ENCODE peak calls at places on chromosomes 1 and 21, in five cellular contexts. L, M, S, B and Z are unnamed samples.

GRCh38 chr1:22410928-22411495 is 40.6 kb upstream of the ZBTB40 start:
- DNase-seq in L (no peak), M (no peak), S (no peak), B (no peak), Z (peak; percentile 23)

GRCh38 chr1:89821322-89822108 is 683 bp downstream of the LRRC8D start:
- DNase-seq in L (peak; percentile 61), M (peak; percentile 26), S (peak; percentile 48), B (no peak), Z (peak; percentile 55)

GRCh38 chr1:157141212-157141855 is 3.1 kb upstream of the ETV3 start:
- DNase-seq in L (no peak), M (no peak), S (no peak), B (no peak), Z (no peak)

GRCh38 chr1:94045465-94046056 is 75.4 kb downstream of the ABCA4 start:
- DNase-seq in L (no peak), M (no peak), S (no peak), B (peak; percentile 46), Z (peak; percentile 83)

GRCh38 chr1:1171551-1172340 is 1.9 kb upstream of the TTLL10 start:
- DNase-seq in L (no peak), M (no peak), S (no peak), B (no peak), Z (no peak)

GRCh38 chr1:205317311-205317917 is 4.1 kb downstream of the NUAK2 start:
- DNase-seq in L (no peak), M (peak; percentile 94), S (no peak), B (peak; percentile 3), Z (peak; percentile 96)

GRCh38 chr21:15826147-15826780 is 96.5 kb downstream of the USP25 start:
- DNase-seq in L (no peak), M (no peak), S (no peak), B (peak; percentile 19), Z (no peak)

GRCh38 chr1:117060441-117061317 is 553 bp downstream of the TTF2 start:
- DNase-seq in L (no peak), M (no peak), S (no peak), B (no peak), Z (no peak)

GRCh38 chr1:11645270-11645669 is 9.0 kb downstream of the FBXO2 start:
- DNase-seq in L (no peak), M (no peak), S (no peak), B (no peak), Z (no peak)

GRCh38 chr1:26853156-26853555 is 9.8 kb upstream of the SFN start:
- DNase-seq in L (peak; percentile 71), M (peak; percentile 74), S (peak; percentile 69), B (no peak), Z (peak; percentile 94)